ENCODE peak calls at places on chromosomes 4 and X, in seven cellular contexts. F, P, Q, J, O, E and A are unnamed samples.

GRCh38 chrX:136586386-136586785 is 54.4 kb downstream of the VGLL1 start:
- DNase-seq in F (no peak), P (no peak), Q (no peak), J (no peak), O (no peak), E (no peak), A (no peak)

GRCh38 chr4:6910960-6911874 is 1.6 kb downstream of the TBC1D14 start:
- DNase-seq in F (no peak), P (no peak), Q (no peak), J (no peak), O (no peak), E (no peak), A (no peak)

GRCh38 chr4:164731827-164732474 is 22.0 kb upstream of the SMIM31 start:
- DNase-seq in F (peak; percentile 31), P (peak; percentile 27), Q (peak; percentile 37), J (peak; percentile 21), O (peak; percentile 31), E (peak; percentile 62), A (no peak)

GRCh38 chr4:2750719-2751605 is 5.2 kb downstream of the TNIP2 start:
- DNase-seq in F (no peak), P (no peak), Q (no peak), J (no peak), O (no peak), E (no peak), A (no peak)

GRCh38 chr4:183444953-183445543 is 612 bp downstream of the CDKN2AIP start:
- DNase-seq in F (no peak), P (peak; percentile 31), Q (no peak), J (no peak), O (peak; percentile 46), E (peak; percentile 51), A (peak; percentile 18)

GRCh38 chr4:134906404-134907023 is 704.9 kb upstream of the PABPC4L start:
- DNase-seq in F (peak; percentile 10), P (peak; percentile 24), Q (peak; percentile 37), J (peak; percentile 13), O (no peak), E (no peak), A (no peak)

GRCh38 chr4:42149004-42149403 is 3.5 kb downstream of the BEND4 start:
- DNase-seq in F (no peak), P (no peak), Q (no peak), J (no peak), O (no peak), E (no peak), A (no peak)

GRCh38 chrX:10401239-10401638 is 219.1 kb downstream of the MID1 start:
- DNase-seq in F (peak; percentile 13), P (no peak), Q (no peak), J (no peak), O (no peak), E (no peak), A (no peak)